ENCODE peak calls at places on chromosomes 5 and 9, in five cellular contexts. T is fibroblast of the conjunctiva; S is dermis microvascular lymphatic vessel endothelial cell; Y is CD4-positive, alpha-beta T cell; J is GM12878. K is an unnamed sample.

GRCh38 chr9:137035507-137035834 is 3.6 kb upstream of the FUT7 start:
- DNase-seq in T (no peak), S (no peak), Y (no peak), J (no peak), K (no peak)

GRCh38 chr5:95842955-95843544 is 20.5 kb upstream of the GLRX start:
- DNase-seq in T (no peak), S (peak), Y (peak), J (no peak), K (no peak)

GRCh38 chr5:78361226-78361993 is 993 bp downstream of the SCAMP1 start:
- DNase-seq in T (no peak), S (peak), Y (peak), J (no peak), K (no peak)

GRCh38 chr5:103526164-103526915 is 36.2 kb downstream of the NUDT12 start:
- DNase-seq in T (no peak), S (no peak), Y (no peak), J (no peak), K (no peak)

GRCh38 chr9:69535296-69535832 is 136.8 kb downstream of the APBA1 start:
- DNase-seq in T (no peak), S (no peak), Y (no peak), J (no peak), K (no peak)

GRCh38 chr5:173180331-173180730 is 36.0 kb downstream of the BNIP1 start:
- DNase-seq in T (no peak), S (no peak), Y (no peak), J (no peak), K (no peak)

GRCh38 chr9:818958-819357 is 22.5 kb upstream of the DMRT1 start:
- DNase-seq in T (no peak), S (no peak), Y (no peak), J (no peak), K (no peak)

GRCh38 chr9:37989632-37990155 is 79.3 kb downstream of the SHB start:
- DNase-seq in T (no peak), S (peak), Y (no peak), J (no peak), K (no peak)